ENCODE peak calls at places on chromosome 7, in seven cellular contexts. A is brain microvascular endothelial cell; L is activated CD8-positive, alpha-beta T cell treated with anti-CD3 and anti-CD28 coated beads for 36 hours; R is OCI-LY7; K is nephron progenitor cell; I is B cell; T is PC-3. G is an unnamed sample.

GRCh38 chr7:1169409-1170368 is 9.7 kb upstream of the ZFAND2A start:
- DNase-seq in L (peak; percentile 97), T (peak; percentile 36), K (peak; percentile 75), A (peak; percentile 61), R (peak; percentile 66), I (peak; percentile 81), G (peak; percentile 89)

GRCh38 chr7:28484276-28484675 is 72.0 kb downstream of the CREB5 start:
- DNase-seq in K (no peak), I (no peak), T (no peak), L (no peak), A (no peak), R (no peak), G (no peak)

GRCh38 chr7:73999664-74000420 is 28.1 kb upstream of the ELN start:
- DNase-seq in R (no peak), T (no peak), K (no peak), L (no peak), A (peak; percentile 63), I (no peak), G (no peak)

GRCh38 chr7:139108256-139109187 is 998 bp downstream of the ZC3HAV1 start:
- DNase-seq in L (peak; percentile 37), T (peak; percentile 23), I (peak; percentile 53), K (peak; percentile 52), A (peak; percentile 25), R (peak; percentile 73), G (peak; percentile 54)

GRCh38 chr7:98394377-98394836 is 6.5 kb downstream of the BAIAP2L1 start:
- DNase-seq in K (no peak), T (peak; percentile 81), A (peak; percentile 81), L (no peak), I (no peak), R (no peak), G (no peak)

GRCh38 chr7:4825081-4825480 is 36.7 kb downstream of the PAPOLB start:
- DNase-seq in L (no peak), R (no peak), I (no peak), A (no peak), T (no peak), K (no peak), G (no peak)

GRCh38 chr7:1868400-1869165 is 198.5 kb downstream of the ELFN1 start:
- DNase-seq in L (no peak), R (no peak), I (no peak), T (no peak), A (no peak), K (no peak), G (no peak)

GRCh38 chr7:106283831-106284515 is 810 bp downstream of the NAMPT start:
- DNase-seq in K (peak; percentile 58), T (peak; percentile 56), A (peak; percentile 12), I (no peak), R (peak; percentile 47), L (peak; percentile 69), G (peak; percentile 12)

GRCh38 chr7:132130497-132130896 is 445.8 kb downstream of the PLXNA4 start:
- DNase-seq in T (peak; percentile 46), L (peak; percentile 6), K (no peak), R (no peak), A (no peak), I (no peak), G (no peak)

GRCh38 chr7:7246223-7246622 is 63.9 kb downstream of the C1GALT1 start:
- DNase-seq in K (no peak), I (no peak), A (no peak), L (no peak), R (no peak), T (no peak), G (no peak)

GRCh38 chr7:3095046-3095445 is 51.4 kb upstream of the CARD11 start:
- DNase-seq in L (peak; percentile 67), R (peak; percentile 46), A (no peak), I (peak; percentile 61), T (no peak), K (no peak), G (peak; percentile 65)

GRCh38 chr7:81447351-81447952 is 322.4 kb downstream of the HGF start:
- DNase-seq in K (no peak), T (peak; percentile 75), R (no peak), A (peak; percentile 61), I (no peak), L (no peak), G (no peak)
- TF ChIP-seq CTCF in K (peak; percentile 40), T (peak; percentile 73), R (peak; percentile 44), A (peak; percentile 72), I (no peak), L (no peak), G (no peak)

GRCh38 chr7:40474790-40475680 is 340.2 kb downstream of the SUGCT start:
- DNase-seq in A (no peak), I (no peak), R (no peak), T (peak; percentile 19), K (no peak), L (no peak), G (peak; percentile 21)

GRCh38 chr7:40475681-40475982 is 340.8 kb downstream of the SUGCT start:
- DNase-seq in T (no peak), K (no peak), L (no peak), I (no peak), A (no peak), R (no peak), G (no peak)

GRCh38 chr7:40482794-40483374 is 348.1 kb downstream of the SUGCT start:
- DNase-seq in L (no peak), T (no peak), R (no peak), I (no peak), K (no peak), A (no peak), G (no peak)

GRCh38 chr7:40471891-40472290 is 337.1 kb downstream of the SUGCT start:
- DNase-seq in R (no peak), T (no peak), I (no peak), K (no peak), A (no peak), L (no peak), G (no peak)

GRCh38 chr7:40477094-40477493 is 342.3 kb downstream of the SUGCT start:
- DNase-seq in R (no peak), L (no peak), K (no peak), I (no peak), A (no peak), T (peak; percentile 41), G (no peak)
- TF ChIP-seq CTCF in R (no peak), L (no peak), K (no peak), I (no peak), A (no peak), T (no peak), G (no peak)

DNA sequence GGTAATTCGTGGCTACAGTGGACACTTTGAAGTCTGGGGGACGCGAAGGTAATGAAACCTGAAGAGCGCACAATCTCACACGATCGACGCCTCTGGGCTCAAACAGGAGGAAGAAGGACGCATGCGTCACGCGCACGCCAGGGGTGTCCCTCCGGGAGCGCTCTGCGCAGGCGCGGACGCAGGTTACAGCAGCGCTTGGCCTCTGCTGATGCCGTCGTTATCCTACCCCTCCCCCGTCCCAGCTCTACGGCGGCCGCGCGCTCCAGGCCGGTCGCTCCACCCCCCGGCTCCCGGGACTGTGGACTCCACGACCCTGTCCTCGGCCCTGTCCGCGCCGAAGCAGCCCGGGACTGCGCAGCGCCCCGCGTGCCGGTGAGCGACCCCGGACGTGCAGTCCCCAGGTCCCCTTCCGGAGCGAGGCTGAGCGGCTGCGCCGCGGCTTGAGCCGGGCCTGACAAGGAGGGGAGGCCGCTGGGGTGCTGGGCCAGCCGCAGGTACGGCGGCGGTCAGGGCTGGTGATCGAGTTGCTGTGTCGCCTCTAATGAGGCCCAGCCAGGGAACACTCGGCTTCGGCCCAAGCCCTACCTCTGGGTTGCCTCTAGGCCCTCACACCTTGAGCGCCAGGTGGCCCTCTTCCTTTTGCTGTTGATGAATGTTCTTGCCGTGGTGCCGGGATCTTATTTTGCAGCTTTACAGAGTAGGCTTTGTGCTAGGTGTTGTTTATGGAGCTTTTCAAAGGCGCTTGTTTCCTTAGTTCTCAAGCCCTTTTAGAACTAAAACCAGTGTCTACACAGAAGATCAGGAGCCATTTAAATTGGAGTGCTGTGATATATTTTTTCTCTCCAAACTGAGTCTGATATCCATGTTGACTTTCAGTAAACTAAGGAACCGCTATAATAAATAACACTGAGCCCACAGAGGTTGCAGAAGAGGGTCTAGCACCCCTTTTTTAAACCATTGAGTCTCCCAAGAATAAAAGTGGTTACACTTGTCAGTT is at the start of gene TMEM106B:
- DNase-seq in A (peak; percentile 91), T (peak; percentile 97), I (peak; percentile 89), K (peak; percentile 97), L (peak; percentile 98), R (peak; percentile 89), G (peak; percentile 90)
- TF ChIP-seq CTCF in A (peak; percentile 14), T (peak; percentile 39), I (no peak), K (no peak), L (no peak), R (no peak), G (no peak)

GRCh38 chr7:154844499-154844898 is 158.4 kb downstream of the PAXIP1 start:
- DNase-seq in T (no peak), L (no peak), K (no peak), A (no peak), I (no peak), R (no peak), G (no peak)
- TF ChIP-seq CTCF in T (no peak), L (no peak), K (peak; percentile 33), A (no peak), I (no peak), R (peak; percentile 12), G (no peak)

GRCh38 chr7:129493555-129493954 is 8.8 kb upstream of the SMKR1 start:
- DNase-seq in R (no peak), L (no peak), I (no peak), T (peak; percentile 25), A (peak; percentile 19), K (no peak), G (no peak)
- TF ChIP-seq CTCF in R (peak; percentile 30), L (no peak), I (no peak), T (peak; percentile 49), A (peak; percentile 47), K (no peak), G (no peak)

GRCh38 chr7:116592041-116592355 is 67.2 kb downstream of the CAV1 start:
- DNase-seq in L (no peak), K (no peak), T (no peak), R (no peak), I (no peak), A (no peak), G (no peak)

GRCh38 chr7:116588641-116589594 is 64.1 kb downstream of the CAV1 start:
- DNase-seq in T (peak; percentile 88), R (peak; percentile 57), K (peak; percentile 15), L (no peak), A (peak; percentile 44), I (no peak), G (peak; percentile 10)

GRCh38 chr7:116593359-116594075 is 68.7 kb downstream of the CAV1 start:
- DNase-seq in R (no peak), K (no peak), T (no peak), L (no peak), I (no peak), A (no peak), G (no peak)

GRCh38 chr7:116592445-116592844 is 67.6 kb downstream of the CAV1 start:
- DNase-seq in A (no peak), L (no peak), I (no peak), T (no peak), R (no peak), K (no peak), G (no peak)

GRCh38 chr7:116591202-116592040 is 66.6 kb downstream of the CAV1 start:
- DNase-seq in T (peak; percentile 74), K (no peak), A (no peak), R (peak; percentile 16), L (no peak), I (no peak), G (peak; percentile 7)
- TF ChIP-seq CTCF in T (peak; percentile 70), K (peak; percentile 64), A (peak; percentile 41), R (peak; percentile 81), L (peak; percentile 80), I (peak; percentile 89), G (peak; percentile 28)

G was measured in GM13976.